ENCODE peak calls at places on chromosomes 13 and 19, in six cellular contexts. P is lung, W is endodermal cell, M is astrocyte of the spinal cord, X is cardiac muscle cell, F is Peyer's patch. K is an unnamed sample.

GRCh38 chr13:37870895-37871550 is 1.5 kb upstream of the TRPC4 start:
- DNase-seq in P (no peak), W (peak; percentile 77), M (peak; percentile 88), X (no peak), F (no peak), K (no peak)

GRCh38 chr19:34350161-34350561 is 14.8 kb upstream of the GPI start:
- DNase-seq in P (no peak), W (no peak), M (no peak), X (no peak), F (peak; percentile 69), K (peak; percentile 44)

GRCh38 chr19:16541526-16542044 is 652 bp downstream of the CHERP start:
- DNase-seq in P (no peak), W (peak; percentile 61), M (no peak), X (peak; percentile 50), F (no peak), K (no peak)

GRCh38 chr13:52744842-52745241 is 5.2 kb upstream of the CNMD start:
- DNase-seq in P (no peak), W (no peak), M (no peak), X (no peak), F (no peak), K (no peak)

GRCh38 chr19:5308471-5309437 is 31.9 kb downstream of the PTPRS start:
- DNase-seq in P (peak; percentile 72), W (no peak), M (peak; percentile 93), X (no peak), F (peak; percentile 55), K (no peak)

GRCh38 chr13:99663185-99663825 is 162.0 kb downstream of the TM9SF2 start:
- DNase-seq in P (no peak), W (no peak), M (no peak), X (no peak), F (no peak), K (no peak)

GRCh38 chr19:19341026-19341425 is 20.4 kb downstream of the MAU2 start:
- DNase-seq in P (no peak), W (no peak), M (no peak), X (no peak), F (no peak), K (no peak)

GRCh38 chr19:55857149-55857548 is 20.8 kb downstream of the NLRP4 start:
- DNase-seq in P (no peak), W (no peak), M (no peak), X (no peak), F (no peak), K (no peak)

GRCh38 chr13:86601351-86601750 is 802.1 kb upstream of the SLITRK6 start:
- DNase-seq in P (no peak), W (no peak), M (peak; percentile 58), X (no peak), F (no peak), K (no peak)

GRCh38 chr13:89458456-89458855 is 1787.3 kb downstream of the SLITRK5 start:
- DNase-seq in P (no peak), W (no peak), M (no peak), X (no peak), F (no peak), K (no peak)

GRCh38 chr19:3710265-3710812 is 2.2 kb downstream of the TJP3 start:
- DNase-seq in P (peak; percentile 96), W (peak; percentile 70), M (peak; percentile 34), X (peak; percentile 40), F (peak; percentile 95), K (no peak)

GRCh38 chr13:44920013-44920412 is 69.3 kb downstream of the NUFIP1 start:
- DNase-seq in P (no peak), W (no peak), M (no peak), X (no peak), F (no peak), K (no peak)

GRCh38 chr13:44915962-44916361 is 73.3 kb downstream of the NUFIP1 start:
- DNase-seq in P (no peak), W (no peak), M (no peak), X (no peak), F (no peak), K (no peak)

GRCh38 chr13:44918323-44919102 is 70.8 kb downstream of the NUFIP1 start:
- DNase-seq in P (peak; percentile 90), W (peak; percentile 96), M (peak; percentile 97), X (peak; percentile 89), F (peak; percentile 95), K (peak; percentile 80)

GRCh38 chr13:44919103-44919804 is 70.0 kb downstream of the NUFIP1 start:
- DNase-seq in P (no peak), W (no peak), M (no peak), X (no peak), F (no peak), K (no peak)

GRCh38 chr13:44917589-44918322 is 71.5 kb downstream of the NUFIP1 start:
- DNase-seq in P (peak; percentile 93), W (peak; percentile 98), M (peak; percentile 98), X (peak; percentile 97), F (peak; percentile 99), K (peak; percentile 98)
- TF ChIP-seq CTCF in P (peak; percentile 9), W (peak; percentile 69), M (peak; percentile 37), X (peak; percentile 48), F (peak; percentile 66), K (no peak)

GRCh38 chr19:38073806-38074685 is 150.0 kb downstream of the DPF1 start:
- DNase-seq in P (no peak), W (peak; percentile 91), M (no peak), X (peak; percentile 41), F (no peak), K (no peak)
- TF ChIP-seq CTCF in P (no peak), W (peak; percentile 75), M (no peak), X (peak; percentile 8), F (no peak), K (no peak)

GRCh38 chr13:45718063-45718462 is 15.9 kb downstream of the CBY2 start:
- DNase-seq in P (no peak), W (peak; percentile 59), M (peak; percentile 22), X (peak; percentile 53), F (no peak), K (no peak)
- TF ChIP-seq CTCF in P (no peak), W (peak; percentile 91), M (peak; percentile 65), X (peak; percentile 65), F (no peak), K (no peak)

GRCh38 chr19:29889702-29890101 is 52.3 kb upstream of the URI1 start:
- DNase-seq in P (no peak), W (no peak), M (no peak), X (no peak), F (peak; percentile 24), K (no peak)
- TF ChIP-seq CTCF in P (no peak), W (no peak), M (no peak), X (no peak), F (no peak), K (no peak)

GRCh38 chr13:26575244-26575643 is 17.8 kb downstream of the WASF3 start:
- DNase-seq in P (no peak), W (no peak), M (no peak), X (no peak), F (no peak), K (no peak)

GRCh38 chr13:26583662-26584061 is 26.2 kb downstream of the WASF3 start:
- DNase-seq in P (no peak), W (no peak), M (no peak), X (no peak), F (no peak), K (no peak)

GRCh38 chr13:26585136-26585535 is 27.7 kb downstream of the WASF3 start:
- DNase-seq in P (no peak), W (no peak), M (no peak), X (no peak), F (no peak), K (no peak)

GRCh38 chr13:26584713-26585112 is 27.2 kb downstream of the WASF3 start:
- DNase-seq in P (no peak), W (no peak), M (peak; percentile 49), X (no peak), F (no peak), K (no peak)

GRCh38 chr13:26579580-26579979 is 22.1 kb downstream of the WASF3 start:
- DNase-seq in P (no peak), W (no peak), M (no peak), X (no peak), F (no peak), K (no peak)
- TF ChIP-seq CTCF in P (no peak), W (no peak), M (no peak), X (no peak), F (no peak), K (no peak)

GRCh38 chr13:47420012-47420411 is 523.2 kb upstream of the HTR2A start:
- DNase-seq in P (no peak), W (no peak), M (no peak), X (no peak), F (no peak), K (no peak)
- TF ChIP-seq CTCF in P (no peak), W (peak; percentile 34), M (no peak), X (no peak), F (no peak), K (no peak)

DNA sequence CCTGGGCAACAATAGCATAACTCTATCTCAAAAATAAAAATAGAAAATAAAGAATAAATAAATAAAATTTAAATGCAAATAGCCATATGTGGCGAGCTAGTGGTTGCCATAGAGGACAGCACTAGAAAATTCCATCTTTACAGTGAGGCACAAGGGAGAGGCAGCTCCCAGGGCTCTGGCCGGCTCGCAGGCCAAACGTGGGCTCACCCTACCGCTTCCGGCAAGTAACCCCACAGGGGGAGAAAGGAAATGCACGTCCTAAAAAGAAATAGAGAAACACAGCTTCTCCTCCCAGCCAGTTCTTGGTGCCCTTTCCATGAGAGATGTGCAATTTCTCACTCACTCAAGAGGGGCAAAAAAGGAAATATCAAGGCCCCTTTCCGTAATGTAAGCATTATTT is 12.4 kb upstream of the GRWD1 start:
- DNase-seq in P (no peak), W (no peak), M (no peak), X (no peak), F (no peak), K (no peak)
- TF ChIP-seq CTCF in P (no peak), W (peak; percentile 44), M (no peak), X (no peak), F (no peak), K (no peak)